ENCODE peak calls at places on chromosomes 3 and 15, in four cellular contexts. E is fibroblast of lung, U is mesenchymal stem cell, L is HCT116. N is an unnamed sample.

GRCh38 chr15:68643216-68643830 is 64.5 kb downstream of the CORO2B start:
- DNase-seq in E (no peak), U (no peak), L (no peak), N (no peak)

GRCh38 chr3:57383421-57383820 is 90.9 kb upstream of the ASB14 start:
- DNase-seq in E (no peak), U (no peak), L (no peak), N (no peak)

GRCh38 chr3:193791041-193792032 is 198.3 kb downstream of the OPA1 start:
- DNase-seq in E (no peak), L (no peak), U (no peak), N (no peak)

GRCh38 chr3:111072016-111072891 is 638 bp downstream of the NECTIN3 start:
- DNase-seq in L (no peak), E (peak; percentile 44), U (peak; percentile 58), N (no peak)

GRCh38 chr15:64623347-64624024 is 151.9 kb downstream of the RBPMS2 start:
- DNase-seq in L (no peak), U (no peak), E (no peak), N (no peak)

GRCh38 chr3:127013758-127014535 is 31.0 kb downstream of the PLXNA1 start:
- DNase-seq in L (no peak), E (no peak), U (no peak), N (no peak)

GRCh38 chr15:56244811-56245576 is 1.3 kb upstream of the RFX7 start:
- DNase-seq in L (no peak), U (no peak), E (no peak), N (no peak)

GRCh38 chr3:39502838-39503145 is 35.3 kb downstream of the MOBP start:
- DNase-seq in E (no peak), U (no peak), L (no peak), N (no peak)

GRCh38 chr15:93043621-93044300 is 45.2 kb downstream of the RGMA start:
- DNase-seq in L (no peak), E (no peak), U (no peak), N (no peak)

GRCh38 chr3:126288314-126288713 is 68.9 kb downstream of the KLF15 start:
- DNase-seq in L (no peak), E (no peak), U (no peak), N (no peak)

GRCh38 chr3:178325330-178325729 is 210.9 kb upstream of the KCNMB2 start:
- DNase-seq in L (no peak), U (peak; percentile 57), E (peak; percentile 73), N (no peak)

GRCh38 chr3:75242012-75242411 is 422.1 kb upstream of the FRG2C start:
- DNase-seq in U (no peak), L (no peak), E (no peak), N (no peak)

GRCh38 chr3:179991104-179991503 is 45.6 kb downstream of the PEX5L start:
- DNase-seq in L (no peak), E (no peak), U (no peak), N (no peak)

GRCh38 chr3:15903776-15904720 is 106.3 kb upstream of the ANKRD28 start:
- DNase-seq in L (no peak), E (no peak), U (no peak), N (no peak)

GRCh38 chr3:70358978-70359580 is 46.6 kb upstream of the MDFIC2 start:
- DNase-seq in E (peak; percentile 20), U (peak; percentile 12), L (peak; percentile 0), N (peak; percentile 8)

GRCh38 chr15:63797901-63798300 is 35.8 kb downstream of the HERC1 start:
- DNase-seq in U (no peak), E (no peak), L (no peak), N (no peak)

GRCh38 chr3:153829596-153830170 is 291.5 kb upstream of the ARHGEF26 start:
- DNase-seq in U (no peak), E (peak; percentile 32), L (no peak), N (no peak)

GRCh38 chr15:56337084-56337725 is 28.0 kb upstream of the TEX9 start:
- DNase-seq in U (no peak), E (no peak), L (no peak), N (no peak)

GRCh38 chr15:81752149-81752942 is 293.5 kb downstream of the MEX3B start:
- DNase-seq in L (no peak), U (peak; percentile 38), E (peak; percentile 3), N (no peak)

GRCh38 chr3:171226794-171227193 is 200.3 kb upstream of the SLC2A2 start:
- DNase-seq in L (no peak), U (no peak), E (no peak), N (no peak)

GRCh38 chr3:47250309-47251060 is 32.1 kb downstream of the KIF9 start:
- DNase-seq in L (peak; percentile 41), E (no peak), U (peak; percentile 40), N (peak; percentile 27)

GRCh38 chr3:123683755-123684154 is 98.9 kb upstream of the HACD2 start:
- DNase-seq in E (no peak), L (no peak), U (no peak), N (no peak)

GRCh38 chr3:149179225-149179624 is 42.4 kb downstream of the CP start:
- DNase-seq in U (peak; percentile 46), E (peak; percentile 85), L (no peak), N (no peak)

GRCh38 chr3:137820366-137820765 is 56.3 kb downstream of the SOX14 start:
- DNase-seq in L (no peak), E (no peak), U (no peak), N (no peak)

GRCh38 chr15:72785452-72786243 is 2.1 kb upstream of the ADPGK start:
- DNase-seq in U (peak; percentile 81), E (peak; percentile 78), L (no peak), N (no peak)

GRCh38 chr3:81218023-81218422 is 543.4 kb downstream of the GBE1 start:
- DNase-seq in U (no peak), E (peak; percentile 49), L (no peak), N (peak; percentile 8)

GRCh38 chr3:188323067-188323842 is 169.3 kb downstream of the LPP start:
- DNase-seq in U (no peak), L (no peak), E (no peak), N (no peak)

GRCh38 chr3:105747056-105747455 is 121.8 kb downstream of the CBLB start:
- DNase-seq in U (peak; percentile 53), L (no peak), E (peak; percentile 85), N (no peak)

GRCh38 chr3:63232764-63233396 is 45.2 kb upstream of the SYNPR start:
- DNase-seq in E (peak; percentile 9), U (no peak), L (no peak), N (no peak)

GRCh38 chr3:8734137-8734878 is 706 bp downstream of the CAV3 start:
- DNase-seq in L (no peak), U (no peak), E (no peak), N (no peak)

GRCh38 chr15:38688761-38689160 is 124.1 kb upstream of the RASGRP1 start:
- DNase-seq in U (no peak), E (no peak), L (no peak), N (no peak)

GRCh38 chr3:151345854-151346253 is 16.5 kb upstream of the P2RY13 start:
- DNase-seq in U (peak; percentile 63), E (peak; percentile 80), L (no peak), N (no peak)

GRCh38 chr15:57198654-57199241 is 177.6 kb upstream of the CGNL1 start:
- DNase-seq in E (peak; percentile 67), U (no peak), L (no peak), N (peak; percentile 78)

GRCh38 chr3:21795863-21796392 is 44.9 kb upstream of the ZNF385D start:
- DNase-seq in E (no peak), U (no peak), L (no peak), N (no peak)

GRCh38 chr3:116339441-116340028 is 105.8 kb downstream of the LSAMP start:
- DNase-seq in E (peak; percentile 83), L (no peak), U (peak; percentile 48), N (no peak)

GRCh38 chr3:131341761-131342160 is 39.8 kb upstream of the NUDT16 start:
- DNase-seq in L (no peak), U (no peak), E (no peak), N (no peak)

GRCh38 chr15:78932216-78932808 is 12.5 kb downstream of the CTSH start:
- DNase-seq in E (no peak), L (no peak), U (no peak), N (no peak)
- H3K4me1 ChIP-seq in E (peaks cover 12% of the 10 kb centered on the region), L (peaks cover 26% of the 10 kb centered on the region), U (peaks cover 7% of the 10 kb centered on the region), N (peaks cover 1% of the 10 kb centered on the region)

GRCh38 chr3:182967218-182968204 is 12.8 kb downstream of the DCUN1D1 start:
- DNase-seq in L (no peak), U (no peak), E (no peak), N (no peak)

GRCh38 chr3:182970811-182971418 is 9.4 kb downstream of the DCUN1D1 start:
- DNase-seq in E (no peak), U (no peak), L (no peak), N (no peak)

GRCh38 chr3:182971637-182972036 is 8.7 kb downstream of the DCUN1D1 start:
- DNase-seq in L (no peak), U (peak; percentile 58), E (peak; percentile 56), N (no peak)

GRCh38 chr3:182969853-182970252 is 10.5 kb downstream of the DCUN1D1 start:
- DNase-seq in U (no peak), E (no peak), L (no peak), N (no peak)

GRCh38 chr3:182969277-182969676 is 11.1 kb downstream of the DCUN1D1 start:
- DNase-seq in U (peak; percentile 54), E (peak; percentile 67), L (no peak), N (no peak)
- H3K4me3 ChIP-seq in U (no peak overlapping the region), E (no peak overlapping the region), L (no peak overlapping the region), N (no peak overlapping the region)

GRCh38 chr15:99487337-99487730 is 78.5 kb upstream of the MEF2A start:
- DNase-seq in E (no peak), U (peak; percentile 28), L (no peak), N (no peak)

GRCh38 chr15:99485992-99486370 is 79.8 kb upstream of the MEF2A start:
- DNase-seq in E (peak; percentile 25), L (no peak), U (no peak), N (no peak)

GRCh38 chr15:99482993-99483392 is 82.8 kb upstream of the MEF2A start:
- DNase-seq in E (no peak), L (no peak), U (no peak), N (no peak)

GRCh38 chr15:99485153-99485947 is 80.4 kb upstream of the MEF2A start:
- DNase-seq in E (no peak), U (no peak), L (no peak), N (no peak)

GRCh38 chr15:99486371-99487336 is 79.1 kb upstream of the MEF2A start:
- DNase-seq in L (peak; percentile 10), U (peak; percentile 84), E (peak; percentile 64), N (no peak)
- H3K9ac ChIP-seq in L (peak overlapping the region; percentile 39), U (peak overlapping the region; percentile 65), E (no peak overlapping the region), N (peak overlapping the region; percentile 52)

DNA sequence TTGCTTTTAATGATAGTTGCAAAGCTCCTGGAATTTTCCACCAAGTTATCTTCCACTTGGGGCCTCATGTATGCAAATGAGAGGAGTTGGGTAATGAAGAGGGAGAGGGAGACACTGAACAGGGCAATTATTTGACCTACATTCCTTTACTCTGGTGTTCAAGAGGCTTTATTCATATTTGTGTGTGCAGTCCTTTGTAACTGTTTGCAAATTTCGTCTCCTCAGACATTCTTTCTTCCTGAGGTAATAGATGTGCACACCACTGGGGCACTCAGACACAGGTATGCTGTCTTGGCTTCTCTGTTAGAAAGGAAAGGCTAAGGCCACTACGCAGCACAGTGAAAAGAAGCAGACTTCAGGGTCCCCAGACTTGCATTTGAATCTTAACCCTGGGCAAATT is 189.7 kb upstream of the IL12A start:
- DNase-seq in U (peak; percentile 82), L (no peak), E (peak; percentile 96), N (no peak)
- H3K4me1 ChIP-seq in U (peaks cover 12% of the 10 kb centered on the region), L (no peaks in the 10 kb centered on the region), E (peaks cover 21% of the 10 kb centered on the region), N (no peaks in the 10 kb centered on the region)

GRCh38 chr3:129604223-129604941 is 2.1 kb downstream of the PLXND1 start:
- DNase-seq in E (no peak), U (no peak), L (no peak), N (no peak)
- H3K4me3 ChIP-seq in E (peak overlapping the region; percentile 86), U (peak overlapping the region; percentile 85), L (no peak overlapping the region), N (peak overlapping the region; percentile 75)

GRCh38 chr3:23805881-23806321 is at the start of gene UBE2E1:
- DNase-seq in E (peak; percentile 70), U (peak; percentile 85), L (peak; percentile 10), N (no peak)
- H3K9ac ChIP-seq in E (peak within 1 kb of the TSS; percentile 64), U (peak within 1 kb of the TSS; percentile 86), L (peak within 1 kb of the TSS; percentile 67), N (peak within 1 kb of the TSS; percentile 76)

N was measured in NT2/D1.